ENCODE peak calls at places on chromosome 11, in eight cellular contexts. D, S, B, F, H, I, L and A are unnamed samples.

GRCh38 chr11:35005156-35005780 is 88.8 kb downstream of the PDHX start:
- DNase-seq in D (no peak), S (no peak), B (no peak), F (no peak), H (no peak), I (no peak), L (no peak), A (no peak)

GRCh38 chr11:70282012-70282411 is 11.5 kb downstream of the PPFIA1 start:
- DNase-seq in D (no peak), S (no peak), B (no peak), F (no peak), H (no peak), I (no peak), L (no peak), A (no peak)

GRCh38 chr11:28964811-28965210 is 856.6 kb downstream of the METTL15 start:
- DNase-seq in D (no peak), S (no peak), B (no peak), F (no peak), H (no peak), I (no peak), L (no peak), A (no peak)

GRCh38 chr11:61098778-61099177 is 3.5 kb upstream of the CD5 start:
- DNase-seq in D (no peak), S (no peak), B (no peak), F (no peak), H (no peak), I (no peak), L (no peak), A (no peak)

GRCh38 chr11:68256331-68256741 is 15.4 kb downstream of the C11orf24 start:
- DNase-seq in D (no peak), S (no peak), B (no peak), F (peak), H (no peak), I (no peak), L (no peak), A (no peak)

GRCh38 chr11:57513911-57514537 is 1.5 kb downstream of the SLC43A1 start:
- DNase-seq in D (no peak), S (peak), B (peak), F (peak), H (no peak), I (no peak), L (no peak), A (peak)

GRCh38 chr11:3225826-3226750 is 6.1 kb downstream of the MRGPRE start:
- DNase-seq in D (no peak), S (no peak), B (peak), F (peak), H (no peak), I (peak), L (no peak), A (no peak)

GRCh38 chr11:65452806-65453490 is 30.4 kb downstream of the NEAT1 start:
- DNase-seq in D (no peak), S (no peak), B (no peak), F (peak), H (no peak), I (no peak), L (no peak), A (no peak)

GRCh38 chr11:10181811-10182210 is 112.2 kb downstream of the SBF2 start:
- DNase-seq in D (no peak), S (peak), B (peak), F (peak), H (no peak), I (no peak), L (no peak), A (no peak)

GRCh38 chr11:121727942-121728341 is 275.2 kb upstream of the SORL1-AS1 start:
- DNase-seq in D (no peak), S (no peak), B (no peak), F (no peak), H (no peak), I (no peak), L (no peak), A (no peak)

GRCh38 chr11:77151804-77152513 is 23.9 kb downstream of the MYO7A start:
- DNase-seq in D (no peak), S (no peak), B (peak), F (no peak), H (no peak), I (no peak), L (no peak), A (peak)

GRCh38 chr11:9072790-9073189 is 18.6 kb downstream of the SCUBE2 start:
- DNase-seq in D (no peak), S (no peak), B (no peak), F (no peak), H (no peak), I (no peak), L (no peak), A (no peak)

GRCh38 chr11:126631399-126631798 is 275.9 kb downstream of the ST3GAL4 start:
- DNase-seq in D (no peak), S (no peak), B (no peak), F (no peak), H (no peak), I (no peak), L (no peak), A (no peak)

GRCh38 chr11:95138448-95138847 is 48.8 kb downstream of the ENDOD1 start:
- DNase-seq in D (no peak), S (peak), B (peak), F (no peak), H (no peak), I (no peak), L (no peak), A (no peak)

GRCh38 chr11:7664867-7665266 is 8.4 kb downstream of the CYB5R2 start:
- DNase-seq in D (no peak), S (no peak), B (no peak), F (no peak), H (no peak), I (no peak), L (no peak), A (no peak)

GRCh38 chr11:127996825-127997224 is 590.5 kb downstream of the ETS1 start:
- DNase-seq in D (no peak), S (no peak), B (no peak), F (peak), H (no peak), I (no peak), L (no peak), A (no peak)

GRCh38 chr11:9577032-9577431 is 3.6 kb downstream of the WEE1 start:
- DNase-seq in D (no peak), S (no peak), B (no peak), F (no peak), H (no peak), I (no peak), L (no peak), A (no peak)

GRCh38 chr11:96272542-96273306 is 70.3 kb downstream of the MAML2 start:
- DNase-seq in D (no peak), S (no peak), B (no peak), F (no peak), H (no peak), I (no peak), L (no peak), A (no peak)

GRCh38 chr11:45894555-45895247 is 9.2 kb downstream of the MAPK8IP1 start:
- DNase-seq in D (no peak), S (no peak), B (no peak), F (no peak), H (no peak), I (no peak), L (no peak), A (no peak)

GRCh38 chr11:69384548-69385465 is 90.9 kb downstream of the MYEOV start:
- DNase-seq in D (no peak), S (no peak), B (no peak), F (no peak), H (no peak), I (no peak), L (no peak), A (no peak)

GRCh38 chr11:1305558-1306056 is 3.8 kb downstream of the TOLLIP start:
- DNase-seq in D (no peak), S (no peak), B (no peak), F (no peak), H (no peak), I (no peak), L (no peak), A (no peak)

GRCh38 chr11:6321961-6322362 is 1.7 kb upstream of the CAVIN3 start:
- DNase-seq in D (peak), S (peak), B (no peak), F (peak), H (no peak), I (no peak), L (no peak), A (no peak)

GRCh38 chr11:14253437-14253836 is 105.5 kb downstream of the RRAS2 start:
- DNase-seq in D (no peak), S (no peak), B (no peak), F (no peak), H (no peak), I (no peak), L (no peak), A (peak)

GRCh38 chr11:33438311-33438710 is 181.1 kb downstream of the HIPK3 start:
- DNase-seq in D (no peak), S (no peak), B (no peak), F (no peak), H (no peak), I (no peak), L (no peak), A (no peak)

GRCh38 chr11:1763336-1763795 is 361 bp downstream of the CTSD start:
- DNase-seq in D (no peak), S (no peak), B (no peak), F (no peak), H (no peak), I (no peak), L (no peak), A (no peak)

GRCh38 chr11:34161812-34162506 is 56.5 kb downstream of the NAT10 start:
- DNase-seq in D (no peak), S (no peak), B (no peak), F (no peak), H (no peak), I (no peak), L (no peak), A (no peak)

GRCh38 chr11:120063686-120064340 is 74.1 kb downstream of the TRIM29 start:
- DNase-seq in D (no peak), S (no peak), B (no peak), F (no peak), H (no peak), I (no peak), L (no peak), A (no peak)

GRCh38 chr11:65246506-65246905 is 15.3 kb upstream of the POLA2 start:
- DNase-seq in D (no peak), S (no peak), B (no peak), F (no peak), H (no peak), I (no peak), L (no peak), A (no peak)

GRCh38 chr11:2813141-2813908 is 72.2 kb downstream of the CDKN1C start:
- DNase-seq in D (no peak), S (no peak), B (no peak), F (no peak), H (no peak), I (no peak), L (no peak), A (no peak)

GRCh38 chr11:8988329-8989234 is 15.2 kb downstream of the NRIP3 start:
- DNase-seq in D (no peak), S (no peak), B (no peak), F (peak), H (no peak), I (no peak), L (no peak), A (no peak)

GRCh38 chr11:26992031-26992541 is 1.8 kb upstream of the FIBIN start:
- DNase-seq in D (no peak), S (no peak), B (no peak), F (peak), H (no peak), I (no peak), L (no peak), A (no peak)